ENCODE peak calls at places on chromosomes 11 and 22, in five cellular contexts. T is HepG2, P is K562, G is GM12892, E is GM12878. Z is an unnamed sample.

GRCh38 chr22:30240541-30241417 is 5.8 kb downstream of the LIF start:
- DNase-seq in E (no peak), G (no peak), P (no peak), T (no peak), Z (no peak)

GRCh38 chr11:76661835-76662434 is 8.6 kb downstream of the LRRC32 start:
- DNase-seq in P (no peak), T (no peak), E (no peak), G (peak; percentile 2), Z (no peak)

GRCh38 chr11:130477646-130478203 is 29.3 kb downstream of the ADAMTS15 start:
- DNase-seq in E (no peak), P (no peak), T (no peak), G (no peak), Z (no peak)

GRCh38 chr22:31136155-31136554 is 4.2 kb downstream of the PLA2G3 start:
- DNase-seq in G (no peak), E (no peak), T (no peak), P (no peak), Z (no peak)

GRCh38 chr11:68480855-68481510 is 20.4 kb downstream of the PPP6R3 start:
- DNase-seq in G (no peak), T (no peak), E (no peak), P (no peak), Z (no peak)

GRCh38 chr11:123560001-123560400 is 94.4 kb downstream of the SCN3B start:
- DNase-seq in T (no peak), G (no peak), P (no peak), E (no peak), Z (no peak)

GRCh38 chr11:85918910-85919794 is 64.0 kb downstream of the CCDC83 start:
- DNase-seq in T (peak; percentile 73), E (no peak), G (no peak), P (no peak), Z (no peak)

GRCh38 chr11:100863080-100863581 is 176.0 kb downstream of the ARHGAP42 start:
- DNase-seq in G (no peak), E (peak; percentile 49), P (peak; percentile 38), T (no peak), Z (no peak)

GRCh38 chr11:79415411-79415810 is 25.4 kb downstream of the TENM4 start:
- DNase-seq in E (no peak), P (no peak), T (no peak), G (no peak), Z (no peak)

GRCh38 chr11:41851743-41852142 is 392.3 kb upstream of the LRRC4C start:
- DNase-seq in E (no peak), T (no peak), G (no peak), P (no peak), Z (no peak)

GRCh38 chr11:105152556-105152955 is 13.0 kb upstream of the CARD18 start:
- DNase-seq in P (no peak), G (no peak), T (no peak), E (no peak), Z (no peak)

GRCh38 chr11:11909727-11910126 is 68.0 kb downstream of the USP47 start:
- DNase-seq in T (no peak), E (no peak), P (no peak), G (no peak), Z (no peak)

GRCh38 chr11:126375726-126376125 is 20.2 kb downstream of the ST3GAL4 start:
- DNase-seq in E (no peak), P (no peak), T (no peak), G (no peak), Z (no peak)
- TF ChIP-seq TAF1 in E (no peak), P (no peak), T (no peak), G (no peak), Z (no peak)

DNA sequence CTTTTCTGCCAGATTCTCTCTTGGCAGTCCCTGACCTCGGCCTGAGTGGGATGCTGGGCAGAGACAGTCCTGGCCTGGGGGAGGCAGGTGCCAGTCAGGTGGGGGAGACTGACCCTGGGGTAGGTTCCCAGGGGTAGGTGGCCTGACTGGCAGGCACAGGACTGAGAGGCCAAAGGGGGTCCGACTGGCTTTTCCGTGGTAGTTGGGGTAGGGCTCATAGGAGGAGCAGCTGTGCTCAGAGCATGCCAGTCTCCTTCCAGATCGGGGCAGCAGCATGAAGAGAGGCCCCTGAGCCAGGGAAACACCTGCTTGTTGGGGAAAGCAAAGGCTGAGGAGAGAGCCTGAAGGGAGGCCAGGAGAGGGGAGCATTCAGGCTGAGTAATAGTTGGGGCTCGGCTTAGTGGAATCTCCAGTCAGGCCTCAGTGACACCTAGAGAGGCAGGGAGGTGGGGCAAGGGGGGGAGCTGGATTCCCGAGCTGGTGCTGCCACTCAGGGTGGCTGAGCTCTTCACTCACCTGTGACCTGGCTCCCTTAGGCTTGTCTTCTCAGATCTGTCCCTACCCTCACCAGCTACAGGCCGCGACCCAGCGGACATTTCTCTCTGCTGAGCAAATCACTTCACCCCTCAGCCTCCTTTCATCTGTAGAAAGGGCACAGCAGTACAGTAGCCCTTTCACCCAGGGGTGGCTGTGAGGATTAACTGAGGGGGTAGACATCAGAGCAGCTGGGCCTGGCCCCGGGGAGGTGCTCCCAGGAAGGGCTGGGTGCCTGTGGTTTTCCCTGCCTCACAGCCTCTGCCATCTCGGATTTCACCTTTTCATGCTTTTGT is 26.2 kb downstream of the MCM5 start:
- DNase-seq in T (no peak), G (no peak), P (no peak), E (no peak), Z (no peak)
- TF ChIP-seq POLR2A in T (no peak), G (no peak), P (no peak), E (no peak), Z (peak; percentile 37)

GRCh38 chr11:103013426-103013825 is 57.9 kb upstream of the MMP13 start:
- DNase-seq in G (no peak), T (no peak), E (no peak), P (no peak), Z (no peak)
- TF ChIP-seq TAF1 in G (no peak), T (no peak), E (no peak), P (no peak), Z (no peak)

GRCh38 chr22:38981005-38981658 is 1.0 kb upstream of the APOBEC3B start:
- DNase-seq in P (peak; percentile 62), G (no peak), E (no peak), T (peak; percentile 67), Z (no peak)
- TF ChIP-seq POLR2A in P (no peak), G (no peak), E (no peak), T (no peak), Z (no peak)